ENCODE peak calls at places on chromosomes 13 and 19, in six cellular contexts. T is H9, P is IMR-90, J is trophoblast cell, O is H1, E is mesenchymal stem cell. W is an unnamed sample.

GRCh38 chr13:31987535-31988170 is 43.9 kb upstream of the FRY start:
- DNase-seq in T (no peak), P (no peak), J (no peak), O (no peak), E (peak; percentile 53), W (no peak)

GRCh38 chr19:5667751-5668271 is 12.5 kb downstream of the MICOS13 start:
- DNase-seq in T (peak; percentile 87), P (no peak), J (peak; percentile 89), O (peak; percentile 73), E (no peak), W (no peak)

GRCh38 chr19:1763648-1764292 is 10.5 kb downstream of the ONECUT3 start:
- DNase-seq in T (no peak), P (no peak), J (no peak), O (no peak), E (no peak), W (no peak)

GRCh38 chr19:28633223-28634030 is 579.5 kb downstream of the UQCRFS1 start:
- DNase-seq in T (peak; percentile 81), P (peak; percentile 1), J (peak; percentile 71), O (peak; percentile 39), E (peak; percentile 13), W (peak; percentile 63)

GRCh38 chr13:20923272-20923671 is 20.7 kb upstream of the XPO4 start:
- DNase-seq in T (no peak), P (no peak), J (no peak), O (no peak), E (no peak), W (no peak)

GRCh38 chr13:80132741-80133601 is 208.0 kb downstream of the SPRY2 start:
- DNase-seq in T (no peak), P (peak; percentile 62), J (no peak), O (no peak), E (peak; percentile 93), W (no peak)

GRCh38 chr19:45182758-45183157 is 4.2 kb downstream of the BLOC1S3 start:
- DNase-seq in T (no peak), P (no peak), J (no peak), O (no peak), E (no peak), W (no peak)

GRCh38 chr13:44932171-44932849 is 57.0 kb downstream of the NUFIP1 start:
- DNase-seq in T (no peak), P (peak; percentile 72), J (no peak), O (no peak), E (peak; percentile 55), W (no peak)

GRCh38 chr19:43700368-43701015 is 15.4 kb upstream of the IRGC start:
- DNase-seq in T (no peak), P (peak; percentile 84), J (peak; percentile 53), O (no peak), E (peak; percentile 14), W (no peak)

GRCh38 chr19:8074501-8074900 is 21.9 kb downstream of the CCL25 start:
- DNase-seq in T (no peak), P (no peak), J (no peak), O (no peak), E (no peak), W (no peak)

GRCh38 chr19:8071912-8072311 is 19.4 kb downstream of the CCL25 start:
- DNase-seq in T (no peak), P (no peak), J (no peak), O (no peak), E (no peak), W (no peak)

GRCh38 chr19:8080832-8081231 is 28.3 kb downstream of the CCL25 start:
- DNase-seq in T (no peak), P (no peak), J (no peak), O (no peak), E (no peak), W (no peak)

GRCh38 chr19:8079988-8080387 is 27.4 kb downstream of the CCL25 start:
- DNase-seq in T (no peak), P (no peak), J (no peak), O (no peak), E (no peak), W (no peak)

GRCh38 chr19:8075158-8076086 is 22.9 kb downstream of the CCL25 start:
- DNase-seq in T (no peak), P (no peak), J (peak; percentile 81), O (no peak), E (peak; percentile 13), W (no peak)
- H3K18ac ChIP-seq in T (no peak overlapping the region), P (no peak overlapping the region), J (no peak overlapping the region), O (no peak overlapping the region), E (no peak overlapping the region), W (no peak overlapping the region)

GRCh38 chr19:16582486-16583261 is 10.5 kb upstream of the SLC35E1 start:
- DNase-seq in T (no peak), P (no peak), J (no peak), O (no peak), E (no peak), W (no peak)
- H3K79me1 ChIP-seq in T (peaks cover 12% of the 10 kb centered on the region), P (peaks cover 97% of the 10 kb centered on the region), J (peaks cover 2% of the 10 kb centered on the region), O (peaks cover 48% of the 10 kb centered on the region), E (peaks cover 15% of the 10 kb centered on the region), W (peaks cover 29% of the 10 kb centered on the region)

GRCh38 chr19:41327076-41327475 is 17.1 kb downstream of the CCDC97 start:
- DNase-seq in T (no peak), P (no peak), J (no peak), O (no peak), E (peak; percentile 41), W (no peak)
- H3K14ac ChIP-seq in T (no peak overlapping the region), P (peak overlapping the region; percentile 83), J (peak overlapping the region; percentile 58), O (no peak overlapping the region), E (no peak overlapping the region), W (peak overlapping the region; percentile 66)

DNA sequence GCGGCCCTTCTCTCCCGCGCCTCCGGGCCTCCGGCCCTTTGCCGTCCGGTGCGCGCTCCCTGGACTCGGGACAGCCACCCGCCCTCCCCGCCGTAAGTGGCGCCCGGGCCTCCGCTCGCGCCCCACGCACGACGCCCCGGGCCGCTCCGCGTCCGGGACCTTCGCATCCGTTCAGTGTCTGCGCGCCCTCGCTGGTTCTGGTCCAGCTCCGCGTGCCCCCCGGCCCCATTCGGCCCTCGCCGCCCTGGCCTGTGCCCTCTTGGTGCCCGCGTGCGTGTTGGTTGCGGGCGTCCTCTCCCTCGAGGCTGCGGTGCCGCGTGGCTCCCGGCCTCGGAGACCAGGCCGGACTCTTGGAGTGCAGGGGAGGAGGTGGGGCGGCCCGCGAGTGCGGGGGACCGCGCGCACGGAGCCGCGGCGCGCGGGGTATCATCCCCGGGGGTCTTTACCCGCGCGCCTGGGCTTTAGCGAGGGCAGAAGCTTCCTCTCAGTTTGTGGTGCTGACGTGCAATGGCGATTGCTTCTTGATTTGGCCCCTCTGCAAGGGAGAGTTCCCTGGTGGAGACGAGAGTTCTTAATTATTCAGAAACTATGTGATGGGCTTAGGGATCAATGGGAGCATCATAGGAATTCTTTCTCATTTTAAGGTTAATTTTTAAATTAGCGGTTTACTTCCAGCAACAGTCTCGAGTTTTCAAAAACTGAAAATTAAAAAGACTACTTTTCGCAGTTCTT is 757 bp downstream of the WASF3 start:
- DNase-seq in T (no peak), P (peak; percentile 13), J (no peak), O (no peak), E (peak; percentile 34), W (peak; percentile 43)
- H3K18ac ChIP-seq in T (peak overlapping the region; percentile 50), P (peak overlapping the region; percentile 20), J (peak overlapping the region; percentile 46), O (peak overlapping the region; percentile 9), E (peak overlapping the region; percentile 93), W (peak overlapping the region; percentile 99)

GRCh38 chr19:8794823-8795222 is 37.3 kb downstream of the ZNF558 start:
- DNase-seq in T (no peak), P (no peak), J (no peak), O (no peak), E (no peak), W (no peak)
- H3K79me1 ChIP-seq in T (no peaks in the 10 kb centered on the region), P (no peaks in the 10 kb centered on the region), J (no peaks in the 10 kb centered on the region), O (no peaks in the 10 kb centered on the region), E (no peaks in the 10 kb centered on the region), W (no peaks in the 10 kb centered on the region)

DNA sequence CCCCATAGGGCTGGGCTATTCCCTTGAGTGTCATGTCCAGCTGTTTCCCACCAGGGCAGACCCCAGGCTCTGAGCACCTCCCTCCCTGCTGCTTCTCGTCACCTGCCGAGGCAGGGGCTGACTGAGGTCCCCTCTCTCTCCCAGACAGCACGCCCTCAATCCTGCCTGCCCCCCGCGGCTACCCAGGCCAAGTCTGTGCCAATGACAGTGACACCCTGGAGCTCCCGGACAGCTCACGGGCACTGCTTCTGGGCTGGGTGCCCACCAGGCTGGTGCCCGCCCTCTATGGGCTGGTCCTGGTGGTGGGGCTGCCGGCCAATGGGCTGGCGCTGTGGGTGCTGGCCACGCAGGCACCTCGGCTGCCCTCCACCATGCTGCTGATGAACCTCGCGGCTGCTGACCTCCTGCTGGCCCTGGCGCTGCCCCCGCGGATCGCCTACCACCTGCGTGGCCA is 657 bp downstream of the F2RL3 start:
- DNase-seq in T (no peak), P (no peak), J (no peak), O (no peak), E (peak; percentile 50), W (no peak)
- H3K14ac ChIP-seq in T (no peak overlapping the region), P (no peak overlapping the region), J (no peak overlapping the region), O (no peak overlapping the region), E (no peak overlapping the region), W (peak overlapping the region; percentile 71)

DNA sequence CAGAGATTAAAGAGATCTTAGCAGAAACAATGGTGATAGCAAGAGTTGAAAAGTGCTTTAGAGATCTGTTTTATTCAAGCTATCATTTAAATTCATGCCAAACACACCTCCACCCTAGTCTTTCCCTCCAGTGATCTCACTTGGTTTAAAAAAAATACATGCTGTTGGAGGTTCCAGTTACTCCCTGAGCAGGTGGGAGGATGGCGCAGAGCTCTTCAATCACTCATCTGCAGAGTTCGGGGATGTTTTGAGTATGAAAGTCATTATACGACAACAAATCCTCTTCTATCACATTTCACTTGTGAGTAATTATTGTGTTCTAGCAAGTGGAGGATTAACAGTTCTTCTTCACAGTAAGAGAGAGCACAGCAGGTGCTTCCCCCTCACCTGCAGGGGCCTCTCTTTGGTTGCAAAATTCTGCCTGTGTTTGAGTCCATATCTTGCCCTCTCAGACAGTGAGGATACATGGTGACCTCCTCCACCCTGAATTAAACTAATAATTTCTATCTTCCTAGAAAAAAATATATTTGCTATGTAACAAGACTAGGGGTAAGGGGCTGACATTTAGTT is 376.7 kb downstream of the LIG4 start:
- DNase-seq in T (no peak), P (no peak), J (no peak), O (no peak), E (no peak), W (no peak)
- H3K18ac ChIP-seq in T (no peak overlapping the region), P (no peak overlapping the region), J (no peak overlapping the region), O (no peak overlapping the region), E (no peak overlapping the region), W (no peak overlapping the region)

GRCh38 chr19:57688011-57688763 is 6.4 kb downstream of the ZNF551 start:
- DNase-seq in T (peak; percentile 3), P (no peak), J (peak; percentile 7), O (no peak), E (no peak), W (no peak)
- H3K79me1 ChIP-seq in T (peaks cover 24% of the 10 kb centered on the region), P (peaks cover 50% of the 10 kb centered on the region), J (no peaks in the 10 kb centered on the region), O (peaks cover 18% of the 10 kb centered on the region), E (peaks cover 50% of the 10 kb centered on the region), W (peaks cover 20% of the 10 kb centered on the region)

DNA sequence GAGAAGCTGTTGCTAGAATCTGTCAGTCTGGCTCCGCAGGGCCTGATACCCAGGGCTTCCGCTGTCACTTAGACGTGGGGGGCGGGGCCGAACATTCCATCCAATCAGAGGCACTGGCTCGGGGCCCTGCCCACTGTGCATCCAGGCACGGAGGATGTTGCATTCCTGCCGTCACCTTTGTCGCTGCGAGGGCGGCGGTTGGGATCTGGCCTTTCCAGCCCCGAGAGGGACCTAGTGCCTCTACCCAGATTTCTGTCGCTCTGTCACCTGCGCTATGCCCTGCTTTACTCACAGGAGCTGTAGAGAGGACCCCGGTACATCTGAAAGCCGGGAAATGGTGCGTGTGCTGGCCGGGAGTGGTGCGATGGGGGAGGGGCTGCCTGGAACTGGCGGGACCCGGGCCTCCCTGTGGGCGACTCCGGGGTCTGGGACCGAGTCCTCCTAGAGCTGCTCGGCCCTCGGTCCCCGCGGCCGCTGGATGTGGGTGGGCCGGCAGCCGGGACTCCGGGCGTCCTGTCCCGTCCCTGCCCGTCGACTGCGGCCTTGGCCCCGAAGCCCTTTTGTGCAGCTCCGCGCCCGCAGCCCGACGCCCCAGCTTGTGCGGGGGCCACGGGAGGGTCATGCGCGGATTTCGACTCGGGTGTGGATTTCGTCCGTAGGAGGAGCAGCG is at the start of gene ZNF439:
- DNase-seq in T (peak; percentile 37), P (peak; percentile 71), J (peak; percentile 97), O (peak; percentile 23), E (no peak), W (peak; percentile 26)
- H3K14ac ChIP-seq in T (no peak within 1 kb of the TSS), P (peak within 1 kb of the TSS; percentile 82), J (no peak within 1 kb of the TSS), O (no peak within 1 kb of the TSS), E (no peak within 1 kb of the TSS), W (no peak within 1 kb of the TSS)

W was measured in neuronal stem cell.